ENCODE peak calls at places on chromosomes 13 and 19, in ten cellular contexts. K is fibroblast of lung, V is astrocyte of the spinal cord, E is cardiac muscle cell, I is ovary, G is tibial nerve, Q is HL-60, C is glutamatergic neuron, N is dorsolateral prefrontal cortex, F is HCT116. W is an unnamed sample.

GRCh38 chr19:49560358-49560900 is 19.9 kb downstream of the NOSIP start:
- DNase-seq in K (no peak), V (no peak), E (no peak), I (no peak), G (peak), Q (peak), C (no peak), N (peak), F (no peak), W (no peak)

GRCh38 chr13:43289458-43290255 is 266.3 kb downstream of the DNAJC15 start:
- DNase-seq in K (no peak), V (no peak), E (no peak), I (no peak), G (no peak), Q (no peak), C (no peak), N (no peak), F (no peak), W (peak)

GRCh38 chr19:13839938-13840750 is 36.8 kb upstream of the NANOS3 start:
- DNase-seq in K (no peak), V (peak), E (no peak), I (peak), G (peak), Q (peak), C (no peak), N (no peak), F (no peak), W (peak)

GRCh38 chr19:6887326-6887725 is at the start of gene ADGRE1:
- DNase-seq in K (no peak), V (no peak), E (no peak), I (no peak), G (no peak), Q (peak), C (no peak), N (no peak), F (no peak), W (no peak)

GRCh38 chr19:45446295-45446694 is 21.5 kb upstream of the FOSB start:
- DNase-seq in K (peak), V (peak), E (no peak), I (no peak), G (no peak), Q (peak), C (no peak), N (no peak), F (no peak), W (no peak)

GRCh38 chr19:12769689-12770088 is 5.7 kb downstream of the HOOK2 start:
- DNase-seq in K (no peak), V (no peak), E (peak), I (no peak), G (no peak), Q (no peak), C (peak), N (no peak), F (no peak), W (no peak)

GRCh38 chr13:70889163-70889562 is 780.9 kb upstream of the KLHL1 start:
- DNase-seq in K (no peak), V (no peak), E (no peak), I (no peak), G (no peak), Q (no peak), C (no peak), N (no peak), F (no peak), W (no peak)

GRCh38 chr19:56404705-56405056 is 549 bp downstream of the ZNF583 start:
- DNase-seq in K (no peak), V (no peak), E (no peak), I (no peak), G (no peak), Q (peak), C (no peak), N (no peak), F (no peak), W (no peak)

GRCh38 chr13:99968521-99969367 is 2.8 kb downstream of the ZIC5 start:
- DNase-seq in K (no peak), V (peak), E (peak), I (no peak), G (no peak), Q (no peak), C (no peak), N (no peak), F (no peak), W (no peak)

GRCh38 chr13:79328510-79328909 is 77.5 kb downstream of the RBM26 start:
- DNase-seq in K (no peak), V (no peak), E (no peak), I (no peak), G (no peak), Q (no peak), C (no peak), N (no peak), F (no peak), W (no peak)

GRCh38 chr13:100589178-100589725 is 663 bp upstream of the GGACT start:
- DNase-seq in K (no peak), V (no peak), E (no peak), I (no peak), G (no peak), Q (no peak), C (no peak), N (no peak), F (no peak), W (no peak)

GRCh38 chr19:57559008-57559403 is 657 bp downstream of the ZNF550 start:
- DNase-seq in K (no peak), V (no peak), E (peak), I (no peak), G (no peak), Q (peak), C (peak), N (no peak), F (no peak), W (no peak)

GRCh38 chr13:72290962-72291681 is 424.1 kb upstream of the DACH1 start:
- DNase-seq in K (peak), V (peak), E (no peak), I (no peak), G (no peak), Q (no peak), C (no peak), N (no peak), F (peak), W (peak)

GRCh38 chr13:24631922-24632321 is 48.3 kb upstream of the ATP12A start:
- DNase-seq in K (no peak), V (no peak), E (no peak), I (no peak), G (no peak), Q (no peak), C (no peak), N (no peak), F (no peak), W (no peak)

GRCh38 chr19:13314761-13315160 is 164.6 kb downstream of the IER2 start:
- DNase-seq in K (no peak), V (no peak), E (no peak), I (no peak), G (no peak), Q (no peak), C (no peak), N (no peak), F (no peak), W (no peak)

GRCh38 chr19:41575998-41576397 is at the start of gene CEACAM21:
- DNase-seq in K (no peak), V (no peak), E (no peak), I (no peak), G (peak), Q (peak), C (no peak), N (peak), F (no peak), W (no peak)

GRCh38 chr13:43424386-43424785 is 362.4 kb downstream of the ENOX1 start:
- DNase-seq in K (no peak), V (no peak), E (no peak), I (no peak), G (no peak), Q (no peak), C (no peak), N (no peak), F (no peak), W (no peak)

GRCh38 chr13:80084086-80084676 is 256.7 kb downstream of the SPRY2 start:
- DNase-seq in K (peak), V (peak), E (no peak), I (no peak), G (no peak), Q (no peak), C (no peak), N (no peak), F (no peak), W (peak)

GRCh38 chr19:17681505-17682125 is 6.5 kb downstream of the UNC13A start:
- DNase-seq in K (peak), V (peak), E (peak), I (peak), G (no peak), Q (no peak), C (peak), N (no peak), F (no peak), W (peak)

GRCh38 chr13:84661718-84662117 is 779.4 kb upstream of the SLITRK1 start:
- DNase-seq in K (no peak), V (no peak), E (no peak), I (no peak), G (no peak), Q (no peak), C (no peak), N (no peak), F (no peak), W (peak)

GRCh38 chr19:48424694-48425219 is 21.0 kb upstream of the GRWD1 start:
- DNase-seq in K (peak), V (peak), E (no peak), I (no peak), G (no peak), Q (peak), C (no peak), N (no peak), F (no peak), W (peak)

GRCh38 chr19:1315470-1316166 is 29.9 kb downstream of the EFNA2 start:
- DNase-seq in K (peak), V (peak), E (peak), I (peak), G (no peak), Q (peak), C (peak), N (peak), F (peak), W (no peak)

GRCh38 chr13:98141509-98141908 is 1.4 kb upstream of the FARP1 start:
- DNase-seq in K (no peak), V (no peak), E (no peak), I (no peak), G (no peak), Q (no peak), C (no peak), N (no peak), F (no peak), W (no peak)

GRCh38 chr13:98141938-98142426 is 912 bp upstream of the FARP1 start:
- DNase-seq in K (no peak), V (no peak), E (no peak), I (peak), G (no peak), Q (peak), C (peak), N (no peak), F (no peak), W (no peak)

GRCh38 chr13:98143157-98143553 is 261 bp downstream of the FARP1 start:
- DNase-seq in K (no peak), V (no peak), E (peak), I (no peak), G (no peak), Q (no peak), C (no peak), N (no peak), F (no peak), W (no peak)

GRCh38 chr13:98143601-98144500 is 957 bp downstream of the FARP1 start:
- DNase-seq in K (peak), V (peak), E (peak), I (peak), G (no peak), Q (no peak), C (peak), N (no peak), F (no peak), W (peak)

GRCh38 chr13:98142427-98143156 is at the start of gene FARP1:
- DNase-seq in K (peak), V (peak), E (peak), I (peak), G (peak), Q (no peak), C (peak), N (no peak), F (peak), W (peak)
- TF ChIP-seq CTCF in K (no peak), V (peak), E (peak), I (peak), G (peak), Q (no peak), C (no peak), N (peak), F (no peak), W (peak)

DNA sequence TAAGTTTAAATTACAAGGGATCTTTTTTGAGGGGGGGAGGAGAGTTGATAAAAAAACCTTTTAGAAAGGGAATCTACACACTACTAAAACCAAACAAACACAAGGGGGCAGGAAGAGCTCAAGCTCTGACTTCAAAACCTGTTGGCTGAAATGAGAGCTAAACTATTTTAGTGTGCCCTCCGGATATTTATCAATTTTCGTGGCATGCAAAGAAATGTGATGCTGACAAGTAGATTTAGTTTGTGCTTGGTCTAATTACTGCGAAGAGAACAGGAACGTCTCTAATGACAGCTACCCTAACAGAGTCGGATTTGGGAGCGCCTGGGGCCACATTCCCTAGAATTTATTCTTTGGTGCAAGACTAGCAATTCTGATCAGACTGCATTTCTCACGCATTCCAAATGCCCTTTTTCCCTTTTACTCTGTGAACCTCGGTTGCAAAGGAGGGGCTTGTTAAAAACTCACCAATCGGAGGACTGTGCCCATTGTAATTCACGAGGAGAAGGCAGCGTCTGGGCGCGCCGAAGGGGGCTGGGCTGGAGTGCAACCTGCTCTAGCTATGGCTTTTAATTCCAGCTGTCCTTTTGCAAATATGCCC is 804 bp upstream of the FREM2 start:
- DNase-seq in K (peak), V (peak), E (peak), I (no peak), G (no peak), Q (no peak), C (no peak), N (no peak), F (no peak), W (peak)
- TF ChIP-seq CTCF in K (no peak), V (peak), E (peak), I (no peak), G (peak), Q (no peak), C (peak), N (peak), F (no peak), W (peak)

DNA sequence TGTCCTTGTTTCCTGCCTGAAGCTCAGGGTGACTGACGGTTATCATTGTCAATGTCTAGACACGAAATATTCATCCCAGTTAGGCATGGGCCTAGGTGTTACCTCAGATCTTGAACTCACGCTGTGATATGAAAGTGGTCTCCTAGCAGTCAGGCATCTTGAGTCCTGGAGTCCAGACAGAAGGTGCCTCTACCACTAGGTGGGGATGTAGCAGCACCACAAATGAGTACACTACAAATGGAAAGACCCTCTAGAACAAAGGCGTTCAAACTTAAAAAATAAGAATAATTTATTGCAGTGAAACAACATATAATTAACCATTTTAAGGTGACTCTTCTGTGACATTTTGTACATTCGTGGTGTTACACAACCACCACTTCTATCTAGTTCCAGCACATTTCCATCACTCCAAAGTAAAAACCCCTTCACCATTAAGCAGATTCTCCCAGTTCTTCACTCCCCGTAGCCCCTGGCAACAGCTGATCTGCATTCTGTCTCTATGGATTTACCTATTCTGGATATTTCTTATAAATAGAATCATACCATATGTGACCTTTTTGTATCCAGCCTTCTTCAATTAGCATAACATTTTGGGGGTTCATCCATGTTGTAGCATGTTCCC is 11.9 kb upstream of the FRY start:
- DNase-seq in K (peak), V (peak), E (peak), I (peak), G (peak), Q (peak), C (peak), N (peak), F (peak), W (peak)
- TF ChIP-seq CTCF in K (peak), V (peak), E (peak), I (peak), G (peak), Q (peak), C (peak), N (peak), F (peak), W (peak)

GRCh38 chr13:20188649-20189553 is 3.8 kb downstream of the GJB2 start:
- DNase-seq in K (no peak), V (no peak), E (no peak), I (no peak), G (no peak), Q (peak), C (peak), N (no peak), F (no peak), W (no peak)
- TF ChIP-seq CTCF in K (no peak), V (peak), E (no peak), I (no peak), G (no peak), Q (peak), C (no peak), N (no peak), F (peak), W (peak)

GRCh38 chr19:38917921-38918491 is 6.0 kb upstream of the CCER2 start:
- DNase-seq in K (no peak), V (no peak), E (peak), I (no peak), G (no peak), Q (peak), C (peak), N (no peak), F (no peak), W (no peak)
- TF ChIP-seq CTCF in K (no peak), V (peak), E (peak), I (no peak), G (no peak), Q (no peak), C (no peak), N (no peak), F (no peak), W (peak)

DNA sequence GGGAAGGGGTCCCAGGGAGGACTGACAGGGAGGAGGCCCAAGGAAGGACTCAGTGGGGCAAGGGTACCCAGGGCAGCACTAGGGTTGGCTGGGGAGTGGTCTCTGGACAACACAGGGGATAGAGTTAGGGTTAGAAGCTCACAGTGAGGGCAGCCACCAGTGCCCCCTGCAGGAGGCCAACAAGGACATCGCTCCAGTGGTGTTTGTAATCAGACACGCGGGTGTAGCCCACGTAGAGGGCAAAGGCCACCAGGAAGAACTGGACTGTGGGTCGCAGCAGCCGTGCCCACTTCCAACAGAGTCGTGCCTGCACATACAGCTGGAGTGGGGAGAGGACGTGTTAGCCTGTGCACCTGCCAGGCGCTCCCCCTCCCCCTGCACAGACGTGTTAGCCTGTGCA is 9.2 kb downstream of the PLPP2 start:
- DNase-seq in K (no peak), V (no peak), E (no peak), I (no peak), G (no peak), Q (no peak), C (no peak), N (no peak), F (no peak), W (no peak)
- TF ChIP-seq CTCF in K (no peak), V (peak), E (no peak), I (no peak), G (no peak), Q (no peak), C (no peak), N (no peak), F (peak), W (peak)

DNA sequence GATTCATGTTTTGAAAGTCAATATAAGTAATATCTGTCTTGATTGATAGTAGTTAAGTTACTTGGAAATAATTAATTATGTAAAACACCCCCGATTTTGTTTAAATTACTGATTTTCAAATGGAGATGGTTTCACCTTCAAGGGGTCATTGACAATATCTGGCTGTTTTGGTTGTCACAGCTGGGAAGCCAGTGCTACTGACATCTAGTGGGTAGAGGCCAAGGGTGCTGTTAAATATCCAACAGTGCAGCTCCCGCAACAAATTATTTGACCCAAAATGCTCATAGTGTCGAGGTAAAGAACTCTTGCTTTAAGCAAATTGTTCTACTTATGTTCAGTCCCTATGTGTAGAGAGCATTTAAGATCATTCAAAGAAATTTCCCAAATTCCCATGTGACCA is 50.6 kb upstream of the PCDH20 start:
- DNase-seq in K (no peak), V (no peak), E (peak), I (no peak), G (no peak), Q (no peak), C (no peak), N (no peak), F (no peak), W (no peak)
- TF ChIP-seq CTCF in K (no peak), V (no peak), E (no peak), I (no peak), G (no peak), Q (no peak), C (no peak), N (peak), F (peak), W (no peak)